ENCODE peak calls at places on chromosomes 16 and 17, in eight cellular contexts. V is endothelial cell of umbilical vein, R is PC-9, G is K562, F is IMR-90, Q is H1, J is fibroblast of lung, Y is GM12878. T is an unnamed sample.

GRCh38 chr16:87733190-87733589 is 32.6 kb downstream of the KLHDC4 start:
- DNase-seq in V (no peak), R (no peak), G (no peak), F (no peak), Q (no peak), J (no peak), Y (no peak), T (no peak)

GRCh38 chr16:30941600-30942420 is 7.1 kb upstream of the ORAI3 start:
- DNase-seq in V (peak), R (peak), G (peak), F (peak), Q (no peak), J (peak), Y (no peak), T (peak)

GRCh38 chr17:55391764-55392467 is 29.7 kb downstream of the MMD start:
- DNase-seq in V (no peak), R (no peak), G (no peak), F (no peak), Q (no peak), J (no peak), Y (no peak), T (no peak)

GRCh38 chr16:83926726-83927397 is 26.2 kb upstream of the OSGIN1 start:
- DNase-seq in V (peak), R (peak), G (peak), F (peak), Q (peak), J (peak), Y (no peak), T (peak)

GRCh38 chr17:39485555-39485954 is 24.3 kb downstream of the CDK12 start:
- DNase-seq in V (no peak), R (peak), G (no peak), F (peak), Q (no peak), J (peak), Y (no peak), T (no peak)

GRCh38 chr17:43360376-43360738 is 38.4 kb upstream of the ARL4D start:
- DNase-seq in V (peak), R (no peak), G (no peak), F (peak), Q (no peak), J (peak), Y (no peak), T (no peak)

GRCh38 chr17:80783971-80784370 is 207.7 kb upstream of the CHMP6 start:
- DNase-seq in V (no peak), R (no peak), G (no peak), F (no peak), Q (no peak), J (no peak), Y (no peak), T (no peak)

GRCh38 chr17:1398900-1399299 is 1.1 kb downstream of the YWHAE start:
- DNase-seq in V (peak), R (no peak), G (no peak), F (peak), Q (no peak), J (peak), Y (no peak), T (peak)

GRCh38 chr17:46908352-46908751 is 14.6 kb upstream of the GOSR2 start:
- DNase-seq in V (no peak), R (no peak), G (no peak), F (no peak), Q (no peak), J (no peak), Y (no peak), T (no peak)

GRCh38 chr16:87086156-87086555 is 231.0 kb downstream of the C16orf95 start:
- DNase-seq in V (no peak), R (no peak), G (no peak), F (peak), Q (no peak), J (peak), Y (no peak), T (no peak)

GRCh38 chr16:83744521-83744981 is 63.2 kb upstream of the HSBP1 start:
- DNase-seq in V (no peak), R (peak), G (no peak), F (peak), Q (no peak), J (peak), Y (no peak), T (no peak)

GRCh38 chr17:68777243-68777855 is 176.2 kb upstream of the FAM20A start:
- DNase-seq in V (peak), R (no peak), G (peak), F (peak), Q (no peak), J (peak), Y (no peak), T (peak)

GRCh38 chr17:81247339-81247990 is 8.3 kb downstream of the NDUFAF8 start:
- DNase-seq in V (no peak), R (no peak), G (no peak), F (no peak), Q (no peak), J (no peak), Y (no peak), T (no peak)

GRCh38 chr17:66547170-66547865 is 244.9 kb downstream of the PRKCA start:
- DNase-seq in V (no peak), R (peak), G (no peak), F (no peak), Q (no peak), J (no peak), Y (no peak), T (no peak)

GRCh38 chr16:53041196-53041977 is 11.3 kb downstream of the CHD9NB start:
- DNase-seq in V (peak), R (peak), G (no peak), F (peak), Q (no peak), J (no peak), Y (no peak), T (peak)

GRCh38 chr17:17161759-17162158 is 44.4 kb downstream of the PLD6 start:
- DNase-seq in V (no peak), R (no peak), G (no peak), F (no peak), Q (no peak), J (no peak), Y (no peak), T (no peak)

GRCh38 chr17:81426676-81427445 is 31.6 kb downstream of the BAHCC1 start:
- DNase-seq in V (no peak), R (no peak), G (no peak), F (no peak), Q (no peak), J (no peak), Y (no peak), T (no peak)

GRCh38 chr17:12256380-12256995 is 235.8 kb downstream of the MAP2K4 start:
- DNase-seq in V (peak), R (no peak), G (peak), F (peak), Q (no peak), J (peak), Y (peak), T (peak)

GRCh38 chr16:60107467-60107866 is 1373.4 kb upstream of the GOT2 start:
- DNase-seq in V (peak), R (no peak), G (no peak), F (no peak), Q (no peak), J (peak), Y (no peak), T (no peak)

GRCh38 chr17:27376637-27377547 is 79.4 kb upstream of the KSR1 start:
- DNase-seq in V (peak), R (peak), G (no peak), F (peak), Q (no peak), J (peak), Y (no peak), T (no peak)

GRCh38 chr17:2906907-2907306 is 110.7 kb downstream of the RAP1GAP2 start:
- DNase-seq in V (no peak), R (no peak), G (peak), F (no peak), Q (no peak), J (no peak), Y (no peak), T (no peak)

GRCh38 chr17:9899280-9900018 is 5.6 kb downstream of the RCVRN start:
- DNase-seq in V (no peak), R (no peak), G (no peak), F (no peak), Q (no peak), J (no peak), Y (no peak), T (no peak)

GRCh38 chr17:48841395-48841831 is 10.6 kb downstream of the CALCOCO2 start:
- DNase-seq in V (peak), R (no peak), G (no peak), F (peak), Q (no peak), J (peak), Y (peak), T (no peak)

GRCh38 chr16:51556694-51557327 is 405.7 kb upstream of the SALL1 start:
- DNase-seq in V (no peak), R (no peak), G (no peak), F (peak), Q (no peak), J (peak), Y (no peak), T (no peak)

GRCh38 chr17:29705352-29705751 is 82.6 kb upstream of the CORO6 start:
- DNase-seq in V (no peak), R (no peak), G (no peak), F (no peak), Q (no peak), J (no peak), Y (no peak), T (no peak)

GRCh38 chr16:58096249-58096648 is 32.9 kb downstream of the CFAP20 start:
- DNase-seq in V (no peak), R (no peak), G (peak), F (no peak), Q (no peak), J (no peak), Y (no peak), T (no peak)

GRCh38 chr16:15556130-15556529 is 86.8 kb downstream of the MARF1 start:
- DNase-seq in V (no peak), R (no peak), G (no peak), F (no peak), Q (no peak), J (no peak), Y (no peak), T (peak)

GRCh38 chr16:64412578-64413280 is 709.1 kb downstream of the CDH11 start:
- DNase-seq in V (no peak), R (no peak), G (no peak), F (peak), Q (no peak), J (peak), Y (no peak), T (no peak)

GRCh38 chr16:31367875-31368274 is 12.9 kb downstream of the ITGAX start:
- DNase-seq in V (no peak), R (no peak), G (no peak), F (no peak), Q (no peak), J (no peak), Y (no peak), T (no peak)

GRCh38 chr16:76293980-76294690 is 16.9 kb downstream of the CNTNAP4 start:
- DNase-seq in V (no peak), R (no peak), G (no peak), F (no peak), Q (no peak), J (no peak), Y (no peak), T (no peak)

GRCh38 chr16:2826591-2827480 is 3.3 kb upstream of the ZG16B start:
- DNase-seq in V (no peak), R (no peak), G (no peak), F (no peak), Q (no peak), J (no peak), Y (no peak), T (no peak)

DNA sequence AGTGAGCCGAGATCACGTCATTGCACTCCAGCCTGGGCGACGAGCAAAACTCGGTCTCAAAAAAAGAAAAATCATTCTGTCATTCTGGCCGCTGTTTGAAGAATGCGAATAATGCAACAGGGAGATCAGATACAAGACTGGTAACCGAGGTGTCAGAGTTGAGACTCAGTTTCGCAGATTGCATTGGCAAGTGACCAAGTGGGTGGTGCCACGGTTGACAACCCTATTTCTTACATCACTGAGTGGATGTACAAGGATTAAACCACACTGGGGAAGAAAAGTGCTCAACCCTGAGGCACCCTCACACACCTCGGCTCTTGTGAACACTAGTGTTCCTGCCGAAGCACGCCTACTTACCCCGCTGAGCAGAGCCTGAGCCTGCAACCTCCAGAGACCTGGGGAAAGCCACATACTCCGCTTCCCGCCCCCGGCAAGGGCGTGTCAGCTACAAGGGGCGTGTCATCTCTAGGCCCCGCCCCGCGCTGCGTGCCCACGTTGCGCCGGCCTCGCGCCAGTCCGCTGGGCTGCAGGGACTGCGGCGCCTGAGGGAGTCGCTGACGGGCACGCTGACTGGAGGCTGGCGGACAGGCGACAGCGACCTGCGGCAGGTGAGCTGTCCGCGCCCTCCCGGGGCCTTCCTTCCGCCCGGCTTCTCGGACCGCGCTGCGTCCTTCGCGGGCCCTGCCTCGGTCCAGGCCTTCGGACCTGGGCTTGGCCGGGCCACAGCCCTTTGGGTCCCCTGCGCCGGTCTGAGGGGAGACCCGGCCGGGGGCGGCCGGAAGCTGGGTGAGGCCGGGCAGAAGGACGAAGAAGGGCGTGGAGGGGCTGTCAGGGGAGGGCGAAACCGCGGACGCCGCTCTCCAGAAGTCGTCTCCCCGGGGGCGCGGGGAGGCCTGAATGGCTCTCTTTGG is at the start of gene HMOX2:
- DNase-seq in V (peak), R (peak), G (peak), F (peak), Q (peak), J (peak), Y (peak), T (peak)
- TF ChIP-seq CTCF in V (peak), R (no peak), G (peak), F (peak), Q (peak), J (peak), Y (peak), T (peak)

DNA sequence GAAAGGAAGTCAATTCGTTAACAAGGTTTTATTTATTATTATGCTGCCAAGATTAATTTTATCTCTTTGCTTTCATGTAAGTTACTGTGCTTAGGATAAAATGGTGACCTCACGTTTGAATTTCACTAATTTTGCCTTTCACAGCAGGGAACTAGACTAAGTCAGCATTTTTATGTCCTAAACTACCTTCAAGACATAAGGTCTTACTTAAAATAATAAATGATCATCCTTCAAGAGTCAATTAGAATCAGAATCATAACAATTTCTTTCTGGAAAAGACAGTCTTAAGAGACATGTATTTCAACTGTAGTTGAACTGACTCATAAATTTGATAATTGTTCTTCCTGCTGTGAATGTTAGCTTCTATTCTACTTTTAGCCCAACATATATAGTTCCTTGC is 893.8 kb downstream of the KCNJ2 start:
- DNase-seq in V (no peak), R (no peak), G (no peak), F (no peak), Q (no peak), J (no peak), Y (no peak), T (no peak)
- H2AFZ ChIP-seq in V (no peak), R (peak), G (no peak), F (no peak), Q (no peak), J (no peak), Y (no peak), T (no peak)

GRCh38 chr17:42159796-42160551 is 5.2 kb upstream of the RAB5C start:
- DNase-seq in V (no peak), R (no peak), G (no peak), F (no peak), Q (no peak), J (no peak), Y (no peak), T (no peak)
- H3K4me2 ChIP-seq in V (no peak), R (no peak), G (no peak), F (no peak), Q (no peak), J (no peak), Y (no peak), T (no peak)

GRCh38 chr16:50323335-50324011 is 45.3 kb downstream of the BRD7 start:
- DNase-seq in V (peak), R (peak), G (no peak), F (peak), Q (no peak), J (peak), Y (no peak), T (no peak)

GRCh38 chr16:50324345-50324744 is 44.4 kb downstream of the BRD7 start:
- DNase-seq in V (no peak), R (no peak), G (no peak), F (no peak), Q (no peak), J (no peak), Y (no peak), T (no peak)

GRCh38 chr16:50326264-50326663 is 42.5 kb downstream of the BRD7 start:
- DNase-seq in V (no peak), R (no peak), G (no peak), F (no peak), Q (no peak), J (no peak), Y (no peak), T (no peak)

GRCh38 chr16:50329446-50330189 is 39.2 kb downstream of the BRD7 start:
- DNase-seq in V (no peak), R (no peak), G (no peak), F (no peak), Q (no peak), J (peak), Y (no peak), T (no peak)

DNA sequence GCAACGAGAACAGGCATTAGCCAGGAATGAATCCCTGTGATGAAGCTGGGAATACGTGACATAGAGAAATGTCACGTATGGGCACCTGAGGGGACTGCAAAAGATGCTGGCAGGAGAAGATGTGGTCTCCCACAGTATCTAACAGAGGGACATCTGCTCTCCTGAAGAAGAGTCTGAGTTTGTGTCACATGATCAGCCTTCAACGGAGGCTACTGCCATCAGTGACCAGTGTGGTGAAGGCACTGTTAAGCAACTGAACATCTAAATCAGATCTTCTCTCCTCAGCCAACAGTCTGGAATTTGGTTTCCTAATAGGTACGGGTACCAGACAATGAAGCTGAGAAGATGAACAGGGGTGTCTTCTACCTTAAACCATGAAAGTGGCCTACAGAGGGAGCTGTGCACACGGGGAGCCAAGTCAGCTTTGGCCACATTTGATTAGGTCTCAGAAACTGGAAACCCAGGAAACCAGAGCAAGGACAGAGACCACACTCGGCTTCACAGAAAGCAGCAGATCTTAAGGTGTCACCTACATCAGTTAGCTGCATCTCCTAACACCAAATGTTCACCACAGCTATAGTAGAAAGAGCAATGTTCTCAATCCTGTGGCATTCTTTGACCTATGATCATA is 41.8 kb downstream of the BRD7 start:
- DNase-seq in V (no peak), R (no peak), G (no peak), F (peak), Q (no peak), J (peak), Y (peak), T (peak)
- TF ChIP-seq CTCF in V (peak), R (peak), G (peak), F (peak), Q (peak), J (peak), Y (peak), T (peak)

GRCh38 chr16:81786321-81786720 is 7.2 kb downstream of the PLCG2 start:
- DNase-seq in V (peak), R (peak), G (no peak), F (peak), Q (no peak), J (peak), Y (no peak), T (no peak)

GRCh38 chr16:81784042-81784785 is 5.1 kb downstream of the PLCG2 start:
- DNase-seq in V (no peak), R (no peak), G (no peak), F (no peak), Q (no peak), J (no peak), Y (no peak), T (no peak)

GRCh38 chr16:81787659-81788058 is 8.6 kb downstream of the PLCG2 start:
- DNase-seq in V (no peak), R (no peak), G (no peak), F (no peak), Q (no peak), J (no peak), Y (no peak), T (no peak)

GRCh38 chr16:81786868-81787267 is 7.8 kb downstream of the PLCG2 start:
- DNase-seq in V (no peak), R (no peak), G (no peak), F (no peak), Q (no peak), J (peak), Y (no peak), T (no peak)

DNA sequence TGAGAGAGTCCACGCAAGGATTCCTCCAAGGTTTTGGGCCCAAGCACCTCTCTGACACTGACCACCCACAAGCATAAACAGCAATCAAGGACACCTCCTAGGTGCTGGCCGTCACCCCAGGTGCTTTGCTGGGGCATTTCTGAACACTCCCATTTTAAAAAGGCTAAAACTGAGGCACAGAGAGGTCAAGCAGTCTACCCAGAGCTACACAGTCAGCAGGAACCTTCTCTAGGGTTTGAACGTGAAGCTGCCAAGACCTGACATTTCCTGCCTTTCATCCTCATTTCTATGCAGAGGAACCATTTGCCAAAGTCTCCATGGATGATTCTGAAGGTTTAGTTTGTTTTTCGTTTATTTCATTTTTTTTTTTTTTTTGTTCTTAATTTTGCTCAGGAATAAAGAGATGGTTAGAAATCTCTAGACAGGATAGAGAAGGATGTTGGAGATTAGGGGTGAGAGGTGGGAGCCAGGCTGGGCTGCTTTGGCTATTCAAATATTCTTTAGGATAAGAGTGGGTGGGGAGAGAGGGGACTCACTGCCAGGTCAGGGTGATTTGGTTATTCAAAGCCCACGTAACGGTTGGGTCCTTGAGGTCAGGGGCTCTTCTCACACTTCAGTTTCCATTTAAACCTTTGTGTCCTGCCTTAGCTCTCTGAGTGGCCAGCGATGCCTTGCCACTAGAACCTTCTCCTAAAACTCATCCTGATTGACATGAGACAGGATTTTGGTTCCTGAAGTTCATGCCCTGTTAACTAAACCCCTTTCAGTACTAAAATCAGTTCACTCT is 6.2 kb downstream of the PLCG2 start:
- DNase-seq in V (no peak), R (no peak), G (no peak), F (no peak), Q (no peak), J (no peak), Y (no peak), T (no peak)
- H2AFZ ChIP-seq in V (no peak), R (no peak), G (no peak), F (no peak), Q (no peak), J (no peak), Y (no peak), T (no peak)

GRCh38 chr16:89105599-89106151 is 12.0 kb downstream of the ACSF3 start:
- DNase-seq in V (no peak), R (no peak), G (no peak), F (no peak), Q (no peak), J (no peak), Y (no peak), T (no peak)
- H3K4me2 ChIP-seq in V (no peak), R (no peak), G (no peak), F (no peak), Q (no peak), J (no peak), Y (no peak), T (no peak)